ENCODE peak calls at places on chromosomes 3 and 15, in six cellular contexts. S is IMR-90, A is PC-9, R is osteoblast, T is H9, Y is neural progenitor cell. E is an unnamed sample.

GRCh38 chr3:177431525-177432255 is 234.4 kb upstream of the TBL1XR1 start:
- DNase-seq in T (no peak), R (no peak), A (no peak), S (no peak), Y (peak; percentile 20), E (peak; percentile 24)

GRCh38 chr3:72353236-72354105 is 494.8 kb downstream of the SHQ1 start:
- DNase-seq in R (no peak), A (no peak), Y (no peak), T (no peak), S (peak; percentile 8), E (no peak)

GRCh38 chr3:8492744-8493511 is 8.7 kb upstream of the LMCD1 start:
- DNase-seq in A (no peak), R (peak; percentile 52), Y (no peak), S (no peak), T (no peak), E (no peak)

GRCh38 chr3:72123908-72124441 is 339.0 kb upstream of the PROK2 start:
- DNase-seq in S (peak; percentile 78), R (no peak), T (no peak), Y (no peak), A (peak; percentile 11), E (no peak)

GRCh38 chr15:87792250-87793030 is 464.1 kb downstream of the NTRK3 start:
- DNase-seq in A (no peak), R (no peak), Y (no peak), T (no peak), S (peak; percentile 39), E (no peak)

GRCh38 chr15:38260077-38260476 is 7.4 kb downstream of the SPRED1 start:
- DNase-seq in R (no peak), A (no peak), S (peak; percentile 32), Y (peak; percentile 29), T (no peak), E (peak; percentile 80)

GRCh38 chr3:88988906-88989305 is 118.5 kb upstream of the EPHA3 start:
- DNase-seq in R (no peak), S (no peak), A (no peak), T (no peak), Y (no peak), E (no peak)

GRCh38 chr3:134350861-134351311 is 23.4 kb downstream of the AMOTL2 start:
- DNase-seq in A (peak; percentile 99), S (no peak), R (peak; percentile 25), Y (no peak), T (no peak), E (no peak)

GRCh38 chr15:62598217-62598616 is 433.1 kb upstream of the C2CD4B start:
- DNase-seq in T (no peak), R (no peak), S (no peak), Y (no peak), A (no peak), E (no peak)
- H3K4me1 ChIP-seq in T (no peaks in the 10 kb centered on the region), R (peaks cover 11% of the 10 kb centered on the region), S (peaks cover 5% of the 10 kb centered on the region), Y (peaks cover 7% of the 10 kb centered on the region), A (peaks cover 29% of the 10 kb centered on the region), E (peaks cover 7% of the 10 kb centered on the region)

DNA sequence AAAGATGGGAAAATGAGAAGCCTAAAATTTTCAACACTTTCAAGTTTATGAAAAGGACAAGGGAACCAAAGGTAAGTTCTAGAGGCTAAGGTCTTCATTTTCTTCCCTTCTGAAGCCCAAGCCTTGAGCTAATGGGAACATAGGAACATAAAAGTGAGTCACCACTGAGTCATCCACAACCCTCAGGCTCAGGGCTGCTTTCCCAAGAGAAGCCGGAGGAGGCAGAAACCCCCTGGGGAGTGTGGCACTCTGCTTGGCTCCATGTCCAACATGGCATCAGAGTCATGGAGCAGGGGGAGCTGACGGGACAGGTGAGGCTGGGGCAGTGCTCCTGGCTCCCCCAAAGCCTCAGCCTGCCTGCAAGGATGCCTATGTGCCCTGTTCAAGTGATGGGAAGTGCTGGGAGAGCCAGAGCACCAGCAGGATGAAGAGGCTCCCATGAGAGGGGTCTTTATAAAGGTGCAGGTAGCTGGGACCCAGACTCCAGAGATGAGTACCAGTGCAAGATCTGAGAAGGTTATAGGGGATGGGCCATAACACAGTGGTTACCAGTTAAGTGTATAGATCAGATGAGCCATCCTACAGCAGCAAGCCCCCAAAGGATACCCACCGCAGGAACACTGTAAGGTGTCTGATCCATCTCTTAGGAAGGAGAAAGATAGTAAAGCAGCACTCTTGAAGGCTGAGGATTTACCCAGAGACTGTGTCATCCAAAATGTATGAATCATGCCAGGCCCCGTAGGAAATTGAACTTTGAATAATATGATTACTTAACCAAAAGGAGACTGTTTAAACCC is 31.8 kb upstream of the RYR3 start:
- DNase-seq in Y (no peak), S (peak; percentile 84), A (peak; percentile 70), R (peak; percentile 85), T (peak; percentile 71), E (peak; percentile 40)
- H2AFZ ChIP-seq in Y (no peak overlapping the region), S (peak overlapping the region; percentile 26), A (no peak overlapping the region), R (no peak overlapping the region), T (no peak overlapping the region), E (peak overlapping the region; percentile 76)

GRCh38 chr3:58585005-58585786 is 8.0 kb upstream of the FAM107A start:
- DNase-seq in A (peak; percentile 61), S (peak; percentile 58), T (peak; percentile 89), Y (peak; percentile 91), R (peak; percentile 99), E (peak; percentile 94)

GRCh38 chr3:58580826-58581327 is 3.7 kb upstream of the FAM107A start:
- DNase-seq in R (no peak), S (no peak), Y (no peak), A (no peak), T (no peak), E (peak; percentile 44)

GRCh38 chr3:58578873-58579272 is 1.7 kb upstream of the FAM107A start:
- DNase-seq in Y (no peak), R (no peak), A (no peak), S (no peak), T (no peak), E (no peak)

GRCh38 chr3:58584690-58585004 is 7.5 kb upstream of the FAM107A start:
- DNase-seq in R (no peak), T (no peak), A (no peak), Y (no peak), S (no peak), E (no peak)

GRCh38 chr3:58581328-58582091 is 4.3 kb upstream of the FAM107A start:
- DNase-seq in Y (peak; percentile 95), R (no peak), S (no peak), T (no peak), A (no peak), E (peak; percentile 75)
- H3K27ac ChIP-seq in Y (peak overlapping the region; percentile 94), R (no peak overlapping the region), S (no peak overlapping the region), T (no peak overlapping the region), A (no peak overlapping the region), E (peak overlapping the region; percentile 43)

DNA sequence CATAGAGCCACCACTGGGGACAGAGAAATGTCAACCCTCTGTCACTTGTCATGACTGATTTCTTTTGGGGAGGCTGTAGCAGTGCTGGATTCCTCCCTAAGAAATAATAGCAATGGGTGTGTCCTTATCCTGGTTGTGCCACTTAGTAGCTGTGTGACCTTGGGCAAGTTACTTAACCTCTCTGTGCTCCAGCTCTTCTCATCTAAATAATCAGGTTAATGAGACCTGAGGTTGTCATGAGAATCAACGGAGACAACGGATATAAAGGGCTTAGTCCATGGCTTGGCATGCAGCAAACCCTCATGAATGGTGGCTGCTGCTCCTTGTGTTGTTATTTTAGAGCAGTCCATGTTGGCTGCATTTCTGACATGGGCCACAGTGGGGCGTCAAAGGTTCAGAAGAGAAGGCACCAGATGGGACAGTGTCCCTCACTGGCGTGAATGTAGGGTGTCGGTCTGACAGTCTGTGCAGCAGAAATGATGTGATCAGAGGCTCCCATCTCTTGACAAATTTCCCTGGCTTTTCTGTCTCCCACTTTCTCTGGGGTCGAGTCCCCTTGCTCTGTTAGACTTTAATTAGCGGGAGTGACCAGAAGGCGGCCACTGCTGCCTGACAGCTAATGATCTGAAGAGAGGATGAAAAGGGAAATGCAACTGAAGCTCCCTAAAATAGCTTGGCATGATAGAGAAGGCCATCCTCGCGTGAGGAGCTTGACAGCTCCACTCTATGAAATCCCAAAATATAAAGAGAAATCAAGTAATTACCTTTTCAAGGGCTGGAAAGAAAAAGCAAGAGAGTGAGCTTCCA is 209.4 kb downstream of the CADPS start:
- DNase-seq in S (peak; percentile 18), R (no peak), A (peak; percentile 47), T (peak; percentile 83), Y (peak; percentile 91), E (peak; percentile 94)
- H3K4me1 ChIP-seq in S (no peaks in the 10 kb centered on the region), R (no peaks in the 10 kb centered on the region), A (no peaks in the 10 kb centered on the region), T (no peaks in the 10 kb centered on the region), Y (peaks cover 18% of the 10 kb centered on the region), E (no peaks in the 10 kb centered on the region)

GRCh38 chr3:111538687-111539086 is 3.3 kb upstream of the CD96 start:
- DNase-seq in T (no peak), A (peak; percentile 42), R (no peak), Y (no peak), S (peak; percentile 72), E (no peak)

GRCh38 chr3:111541391-111541790 is 606 bp upstream of the CD96 start:
- DNase-seq in T (no peak), R (no peak), A (no peak), Y (no peak), S (no peak), E (no peak)

GRCh38 chr3:111538111-111538510 is 3.9 kb upstream of the CD96 start:
- DNase-seq in Y (no peak), R (no peak), T (no peak), S (no peak), A (no peak), E (no peak)

GRCh38 chr3:111541911-111542483 is at the start of gene CD96:
- DNase-seq in Y (no peak), T (no peak), A (no peak), R (no peak), S (peak; percentile 65), E (no peak)

DNA sequence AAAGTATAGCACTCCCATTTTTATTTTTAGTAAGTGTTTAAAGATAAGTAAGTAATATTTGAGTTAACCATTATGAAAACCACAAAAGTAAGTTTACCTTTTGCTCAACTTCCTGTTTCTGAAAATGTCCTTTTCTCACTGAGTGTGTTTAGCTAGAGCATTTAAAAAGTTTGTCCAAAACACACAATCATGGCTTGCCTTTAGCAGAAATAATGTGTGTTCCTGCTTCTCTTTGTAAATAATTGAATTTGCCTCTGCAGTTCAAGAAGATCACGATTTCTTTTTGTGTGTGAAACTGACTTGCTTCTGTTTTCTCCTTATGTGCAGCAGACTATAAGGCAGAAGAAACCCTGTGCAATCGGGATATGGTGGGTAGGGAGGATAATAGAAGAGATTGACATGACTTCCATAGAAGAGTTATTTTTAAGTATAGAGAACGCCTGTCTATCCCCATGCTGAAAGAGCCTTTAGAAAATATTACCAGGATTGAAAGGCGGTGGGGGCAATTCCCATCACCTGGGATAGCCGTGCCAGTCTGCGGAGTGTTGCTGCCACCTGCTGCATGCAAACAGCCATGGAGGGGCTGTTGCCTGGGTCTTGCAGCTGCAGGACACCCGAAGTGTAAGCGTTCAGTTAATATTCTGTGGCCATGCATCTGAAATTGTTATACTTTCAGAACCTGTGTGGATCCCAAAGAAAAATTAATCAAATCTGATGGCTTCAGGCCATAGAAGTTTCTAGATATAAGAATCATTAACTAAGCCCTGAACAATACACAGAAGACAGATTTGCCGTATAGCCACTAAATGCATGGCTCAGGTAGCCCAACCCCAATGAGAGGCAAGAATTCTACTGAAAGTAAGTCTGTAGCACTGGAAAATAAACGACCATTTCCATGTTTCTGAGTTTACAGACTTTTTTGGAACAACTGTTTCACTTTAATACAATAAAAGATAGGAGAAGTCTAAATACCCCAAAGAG is 2.4 kb upstream of the CD96 start:
- DNase-seq in T (peak; percentile 73), Y (peak; percentile 80), R (peak; percentile 37), A (peak; percentile 65), S (peak; percentile 41), E (peak; percentile 78)
- H2AFZ ChIP-seq in T (no peak overlapping the region), Y (peak overlapping the region; percentile 4), R (peak overlapping the region; percentile 43), A (peak overlapping the region; percentile 29), S (no peak overlapping the region), E (peak overlapping the region; percentile 15)

GRCh38 chr3:40299130-40299720 is 10.3 kb upstream of the EIF1B start:
- DNase-seq in A (no peak), R (no peak), T (no peak), S (no peak), Y (no peak), E (no peak)
- H3K27ac ChIP-seq in A (no peak overlapping the region), R (peak overlapping the region; percentile 74), T (no peak overlapping the region), S (peak overlapping the region; percentile 27), Y (no peak overlapping the region), E (no peak overlapping the region)